ENCODE peak calls at places on chromosomes 11 and 22, in five cellular contexts. T, H, G, N and V are unnamed samples.

GRCh38 chr22:42353883-42354727 is 78.1 kb downstream of the NFAM1 start:
- DNase-seq in T (no peak), H (peak; percentile 84), G (no peak), N (no peak), V (no peak)

GRCh38 chr11:126485021-126485781 is 129.7 kb downstream of the ST3GAL4 start:
- DNase-seq in T (no peak), H (no peak), G (no peak), N (no peak), V (no peak)

GRCh38 chr11:105489431-105489830 is 120.4 kb upstream of the GRIA4 start:
- DNase-seq in T (no peak), H (no peak), G (no peak), N (no peak), V (no peak)

GRCh38 chr11:13944801-13945505 is 17.6 kb upstream of the SPON1 start:
- DNase-seq in T (no peak), H (no peak), G (no peak), N (no peak), V (no peak)

GRCh38 chr11:15806217-15806616 is 550.1 kb downstream of the SOX6 start:
- DNase-seq in T (no peak), H (no peak), G (no peak), N (no peak), V (no peak)

GRCh38 chr22:47200273-47201051 is 438.0 kb downstream of the TBC1D22A start:
- DNase-seq in T (no peak), H (no peak), G (no peak), N (no peak), V (no peak)

GRCh38 chr11:119863811-119864601 is 135.0 kb upstream of the NECTIN1 start:
- DNase-seq in T (no peak), H (peak; percentile 49), G (no peak), N (no peak), V (no peak)

GRCh38 chr11:102171101-102171500 is 60.9 kb downstream of the YAP1 start:
- DNase-seq in T (no peak), H (no peak), G (no peak), N (no peak), V (no peak)

GRCh38 chr11:67022961-67023956 is at the start of gene SYT12:
- DNase-seq in T (no peak), H (peak; percentile 69), G (no peak), N (no peak), V (no peak)

GRCh38 chr22:47134222-47134621 is 371.8 kb downstream of the TBC1D22A start:
- DNase-seq in T (no peak), H (no peak), G (no peak), N (no peak), V (no peak)

GRCh38 chr22:26482171-26482570 is 1.4 kb downstream of the HPS4 start:
- DNase-seq in T (no peak), H (no peak), G (no peak), N (no peak), V (no peak)

GRCh38 chr22:27564806-27565205 is 236.8 kb downstream of the MN1 start:
- DNase-seq in T (no peak), H (no peak), G (no peak), N (no peak), V (no peak)

GRCh38 chr11:102471474-102471873 is 18.9 kb upstream of the TMEM123 start:
- DNase-seq in T (no peak), H (no peak), G (no peak), N (no peak), V (no peak)

GRCh38 chr11:7605544-7605943 is 67.8 kb downstream of the CYB5R2 start:
- DNase-seq in T (no peak), H (no peak), G (peak; percentile 6), N (peak; percentile 47), V (no peak)

GRCh38 chr11:27472398-27473016 is at the start of gene LGR4:
- DNase-seq in T (no peak), H (peak; percentile 100), G (peak; percentile 96), N (peak; percentile 83), V (no peak)

GRCh38 chr11:10895285-10895684 is 37.4 kb upstream of the ZBED5 start:
- DNase-seq in T (no peak), H (no peak), G (no peak), N (no peak), V (no peak)

GRCh38 chr11:63915961-63916836 is 765 bp downstream of the RCOR2 start:
- DNase-seq in T (no peak), H (peak; percentile 95), G (peak; percentile 76), N (no peak), V (no peak)

GRCh38 chr11:76750746-76751145 is 32.4 kb upstream of the TSKU start:
- DNase-seq in T (no peak), H (no peak), G (no peak), N (no peak), V (no peak)

GRCh38 chr11:117950320-117950719 is 21.1 kb upstream of the TMPRSS13 start:
- DNase-seq in T (no peak), H (no peak), G (peak; percentile 70), N (no peak), V (no peak)

GRCh38 chr11:86442420-86442819 is 67.7 kb downstream of the CCDC81 start:
- DNase-seq in T (no peak), H (no peak), G (no peak), N (no peak), V (no peak)

GRCh38 chr11:116832350-116833290 is 2.9 kb downstream of the APOC3 start:
- DNase-seq in T (no peak), H (no peak), G (no peak), N (no peak), V (no peak)

GRCh38 chr11:2268911-2269600 is 1.3 kb downstream of the ASCL2 start:
- DNase-seq in T (no peak), H (peak; percentile 76), G (peak; percentile 50), N (no peak), V (no peak)

GRCh38 chr11:126152586-126152985 is 58.9 kb downstream of the RPUSD4 start:
- DNase-seq in T (no peak), H (no peak), G (no peak), N (no peak), V (no peak)

DNA sequence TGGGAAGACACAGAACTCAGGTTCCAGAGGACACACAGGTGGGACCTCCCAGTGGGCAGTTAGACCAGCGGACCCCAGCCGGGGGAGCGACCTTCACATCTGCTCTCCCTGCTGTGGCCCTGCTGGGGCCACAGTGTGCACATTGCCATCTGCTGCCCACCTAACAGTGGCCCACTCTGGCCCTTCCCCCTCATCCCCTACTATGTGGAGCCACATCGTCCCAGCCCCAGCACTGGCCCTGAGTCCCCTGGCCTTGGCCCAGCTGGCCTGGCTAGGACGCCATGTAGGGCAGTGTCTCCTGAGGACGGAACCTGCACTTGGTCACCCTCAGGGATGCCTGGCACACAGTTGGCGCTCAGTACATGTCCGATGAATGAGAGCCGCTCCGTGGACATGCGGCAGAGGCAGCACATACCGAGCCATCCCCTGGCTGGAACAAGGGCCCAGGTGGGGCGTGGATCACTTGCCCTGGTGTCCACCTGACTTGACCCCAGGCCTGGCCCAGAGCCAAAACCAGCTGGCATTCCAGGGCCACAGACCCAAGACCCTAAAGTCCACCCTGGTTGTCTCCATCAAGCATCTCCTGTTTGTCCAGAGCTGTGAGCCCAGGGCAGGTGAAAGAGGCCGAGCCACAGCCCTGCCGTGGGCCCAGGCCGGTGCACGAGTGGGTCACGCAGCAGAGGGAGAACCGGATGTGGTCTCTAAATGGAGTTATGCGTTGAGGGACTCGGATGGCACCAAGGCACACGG is 93.1 kb upstream of the FGF3 start:
- DNase-seq in T (no peak), H (no peak), G (no peak), N (no peak), V (no peak)
- TF ChIP-seq POLR2AphosphoS5 in T (no peak), H (no peak), G (no peak), N (no peak), V (no peak)

GRCh38 chr22:32202539-32203180 is 2.2 kb downstream of the RFPL2 start:
- DNase-seq in T (no peak), H (peak; percentile 84), G (peak; percentile 22), N (peak; percentile 50), V (no peak)
- TF ChIP-seq EZH2 in T (no peak), H (peak; percentile 52), G (no peak), N (no peak), V (no peak)

GRCh38 chr11:32829680-32830412 is at the start of gene PRRG4:
- DNase-seq in T (no peak), H (peak; percentile 83), G (no peak), N (no peak), V (no peak)

GRCh38 chr11:32830413-32830738 is 649 bp downstream of the PRRG4 start:
- DNase-seq in T (no peak), H (peak; percentile 51), G (no peak), N (no peak), V (no peak)

GRCh38 chr11:32829157-32829679 is 509 bp upstream of the PRRG4 start:
- DNase-seq in T (no peak), H (no peak), G (no peak), N (no peak), V (no peak)

GRCh38 chr11:32831241-32831640 is 1.5 kb downstream of the PRRG4 start:
- DNase-seq in T (no peak), H (no peak), G (no peak), N (no peak), V (no peak)

GRCh38 chr11:32830796-32831195 is 1.1 kb downstream of the PRRG4 start:
- DNase-seq in T (no peak), H (no peak), G (no peak), N (no peak), V (no peak)
- H3K4me3 ChIP-seq in T (no peak overlapping the region), H (peak overlapping the region; percentile 68), G (no peak overlapping the region), N (no peak overlapping the region), V (no peak overlapping the region)

DNA sequence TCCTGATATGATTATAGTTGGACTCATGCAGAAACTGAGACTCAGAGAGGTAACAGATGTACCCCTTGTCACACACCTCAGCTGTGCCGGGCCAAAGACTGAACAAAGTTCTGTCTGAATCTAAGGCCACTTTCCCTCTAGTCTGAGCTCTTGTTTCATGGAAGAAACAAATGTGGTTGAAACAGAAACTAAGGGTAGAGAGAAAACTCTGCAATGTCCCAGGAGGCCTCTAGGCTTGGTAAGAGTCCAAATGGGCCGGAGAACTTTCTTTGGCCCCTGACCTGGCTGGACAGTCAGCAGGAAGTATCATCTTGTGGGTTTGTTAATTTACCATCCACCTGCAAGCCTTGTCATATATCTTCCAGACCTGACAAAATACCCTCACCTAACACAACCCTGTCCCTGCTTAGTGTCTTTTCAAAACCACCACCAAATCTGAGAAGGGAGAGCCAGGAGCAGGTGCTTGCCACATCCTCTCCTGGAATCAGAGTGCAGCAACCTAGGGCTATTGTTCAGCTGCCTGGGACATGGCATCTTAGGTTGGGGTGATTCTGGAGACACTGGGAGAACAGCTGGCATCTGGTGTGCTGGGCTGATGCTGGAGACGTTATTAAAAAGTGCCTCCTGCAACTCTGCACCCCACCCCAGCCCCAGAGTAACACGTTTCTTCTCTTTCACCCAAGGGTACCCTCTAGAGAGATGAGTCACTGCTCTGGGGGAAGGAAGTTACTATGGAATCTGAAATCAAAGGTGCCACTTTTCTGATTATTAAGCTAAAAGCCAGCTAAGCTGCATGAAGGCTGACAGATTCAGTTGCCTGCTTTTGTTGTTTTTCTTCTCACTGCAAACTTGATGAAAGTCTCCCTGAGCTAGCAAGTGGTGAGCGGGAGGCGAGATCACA is 126.3 kb upstream of the TIMP3 start:
- DNase-seq in T (no peak), H (no peak), G (no peak), N (no peak), V (no peak)
- TF ChIP-seq POLR2AphosphoS5 in T (no peak), H (no peak), G (no peak), N (no peak), V (no peak)